ENCODE peak calls at places on chromosomes 7 and 10, in four cellular contexts. X is A549, O is IMR-90, J is K562. A is an unnamed sample.

GRCh38 chr10:97683556-97684357 is 3.3 kb downstream of the AVPI1 start:
- DNase-seq in X (peak; percentile 40), O (peak; percentile 70), J (no peak), A (no peak)

GRCh38 chr10:17923728-17924127 is 28.0 kb upstream of the SLC39A12 start:
- DNase-seq in X (peak; percentile 14), O (peak; percentile 95), J (no peak), A (no peak)

GRCh38 chr10:96565774-96566173 is 21.0 kb downstream of the TM9SF3 start:
- DNase-seq in X (no peak), J (no peak), O (peak; percentile 80), A (no peak)

GRCh38 chr10:11587860-11588259 is 23.6 kb downstream of the USP6NL start:
- DNase-seq in X (no peak), O (no peak), J (no peak), A (no peak)

GRCh38 chr7:34823650-34824258 is 165.7 kb downstream of the NPSR1 start:
- DNase-seq in X (peak; percentile 56), O (peak; percentile 46), J (peak; percentile 68), A (peak; percentile 22)

GRCh38 chr10:123581656-123582055 is 84.5 kb upstream of the GPR26 start:
- DNase-seq in J (no peak), X (no peak), O (no peak), A (no peak)

GRCh38 chr10:60238408-60239100 is 151.1 kb downstream of the ANK3 start:
- DNase-seq in J (no peak), O (peak; percentile 70), X (peak; percentile 35), A (no peak)

GRCh38 chr10:71369602-71370001 is 27.1 kb upstream of the CDH23 start:
- DNase-seq in X (no peak), O (no peak), J (no peak), A (no peak)

GRCh38 chr10:15244635-15245197 is 76.2 kb upstream of the NMT2 start:
- DNase-seq in J (peak; percentile 32), O (no peak), X (no peak), A (no peak)

GRCh38 chr7:104642551-104642950 is 314.1 kb downstream of the LHFPL3 start:
- DNase-seq in O (no peak), X (no peak), J (no peak), A (no peak)

GRCh38 chr10:84140036-84140379 is 699 bp downstream of the GHITM start:
- DNase-seq in X (peak; percentile 31), O (peak; percentile 31), J (no peak), A (peak; percentile 51)

GRCh38 chr10:121152033-121152432 is 300.9 kb downstream of the WDR11 start:
- DNase-seq in O (no peak), J (no peak), X (no peak), A (no peak)

GRCh38 chr10:62492012-62492869 is 118.1 kb downstream of the ZNF365 start:
- DNase-seq in J (no peak), O (peak; percentile 25), X (peak; percentile 57), A (peak; percentile 16)

GRCh38 chr7:135862586-135863361 is 114.2 kb upstream of the FAM180A start:
- DNase-seq in J (no peak), X (no peak), O (no peak), A (no peak)

GRCh38 chr7:40008218-40008815 is 58.3 kb downstream of the CDK13 start:
- DNase-seq in X (peak; percentile 47), O (peak; percentile 89), J (no peak), A (no peak)

GRCh38 chr7:14761506-14762296 is 140.8 kb downstream of the DGKB start:
- DNase-seq in J (no peak), X (no peak), O (peak; percentile 79), A (no peak)

GRCh38 chr7:18320971-18321567 is 174.5 kb upstream of the HDAC9 start:
- DNase-seq in O (peak; percentile 58), X (peak; percentile 55), J (peak; percentile 37), A (peak; percentile 23)

GRCh38 chr10:78184851-78185692 is 151.4 kb downstream of the RPS24 start:
- DNase-seq in X (no peak), J (no peak), O (peak; percentile 37), A (no peak)

GRCh38 chr10:115777646-115778045 is 495.4 kb downstream of the GFRA1 start:
- DNase-seq in X (no peak), J (no peak), O (no peak), A (no peak)

GRCh38 chr7:9149499-9150082 is 716.2 kb downstream of the NXPH1 start:
- DNase-seq in O (no peak), X (no peak), J (no peak), A (no peak)

GRCh38 chr10:49080965-49081364 is 34.4 kb downstream of the VSTM4 start:
- DNase-seq in J (no peak), X (no peak), O (no peak), A (no peak)

GRCh38 chr7:142870575-142871259 is 14.8 kb downstream of the TRPV6 start:
- DNase-seq in O (no peak), X (no peak), J (no peak), A (no peak)

GRCh38 chr7:95317546-95317945 is 6.8 kb downstream of the PON1 start:
- DNase-seq in X (no peak), J (no peak), O (no peak), A (no peak)

GRCh38 chr7:142750321-142750938 is 1.2 kb downstream of the PRSS1 start:
- DNase-seq in O (no peak), X (no peak), J (no peak), A (no peak)

GRCh38 chr10:124641282-124642075 is 102.7 kb downstream of the FAM53B start:
- DNase-seq in X (no peak), J (peak; percentile 41), O (peak; percentile 62), A (no peak)

GRCh38 chr7:143352506-143353130 is 9.9 kb downstream of the FAM131B start:
- DNase-seq in J (no peak), X (no peak), O (no peak), A (no peak)

GRCh38 chr7:45679516-45679915 is 105.3 kb downstream of the ADCY1 start:
- DNase-seq in J (no peak), O (no peak), X (no peak), A (no peak)

GRCh38 chr7:101558742-101559325 is 70.3 kb downstream of the MYL10 start:
- DNase-seq in J (peak; percentile 11), X (no peak), O (no peak), A (no peak)

GRCh38 chr7:130400120-130400572 is 19.9 kb downstream of the CPA1 start:
- DNase-seq in O (peak; percentile 58), X (no peak), J (no peak), A (no peak)

GRCh38 chr10:101694674-101695403 is at the start of gene FBXW4:
- DNase-seq in X (peak; percentile 61), O (peak; percentile 18), J (peak; percentile 80), A (peak; percentile 29)

GRCh38 chr10:131723601-131724530 is 176.9 kb upstream of the PPP2R2D start:
- DNase-seq in J (no peak), X (no peak), O (no peak), A (no peak)

GRCh38 chr7:143247372-143247771 is 15.9 kb upstream of the GSTK1 start:
- DNase-seq in J (no peak), O (no peak), X (no peak), A (no peak)

GRCh38 chr10:30751678-30752331 is 122.3 kb upstream of the LYZL2 start:
- DNase-seq in X (peak; percentile 71), O (peak; percentile 75), J (peak; percentile 15), A (no peak)

GRCh38 chr10:36019749-36020148 is 377.7 kb upstream of the FZD8 start:
- DNase-seq in J (no peak), X (no peak), O (no peak), A (no peak)

GRCh38 chr10:103231047-103231551 is 14.6 kb upstream of the RPEL1 start:
- DNase-seq in J (no peak), X (peak; percentile 96), O (peak; percentile 97), A (peak; percentile 95)

GRCh38 chr10:107899663-107900062 is 735.2 kb upstream of the SORCS1 start:
- DNase-seq in X (no peak), J (no peak), O (no peak), A (no peak)

GRCh38 chr10:21626457-21627161 is 92.6 kb downstream of the MLLT10 start:
- DNase-seq in X (no peak), O (peak; percentile 40), J (no peak), A (no peak)
- TF ChIP-seq MAZ in X (no peak), O (no peak), J (no peak), A (no peak)

GRCh38 chr7:108178393-108178792 is 48.2 kb upstream of the LAMB4 start:
- DNase-seq in O (no peak), X (no peak), J (no peak), A (no peak)
- TF ChIP-seq CEBPB in O (no peak), X (no peak), J (no peak), A (no peak)

GRCh38 chr10:13809447-13809846 is 222.7 kb downstream of the PRPF18 start:
- DNase-seq in J (no peak), X (no peak), O (no peak), A (no peak)
- TF ChIP-seq MAZ in J (no peak), X (no peak), O (no peak), A (no peak)

GRCh38 chr10:28087675-28088351 is 88.9 kb upstream of the ODAD2 start:
- DNase-seq in X (peak; percentile 10), O (peak; percentile 92), J (no peak), A (no peak)
- TF ChIP-seq CEBPB in X (no peak), O (peak; percentile 99), J (peak; percentile 71), A (peak; percentile 67)

GRCh38 chr10:24519950-24520349 is 203.7 kb downstream of the ARHGAP21 start:
- DNase-seq in J (no peak), O (peak; percentile 5), X (no peak), A (no peak)

GRCh38 chr10:24524314-24524713 is 199.4 kb downstream of the ARHGAP21 start:
- DNase-seq in X (no peak), O (no peak), J (no peak), A (no peak)

GRCh38 chr10:24515481-24515880 is 208.2 kb downstream of the ARHGAP21 start:
- DNase-seq in J (no peak), O (no peak), X (no peak), A (no peak)

GRCh38 chr10:24518411-24518810 is 205.3 kb downstream of the ARHGAP21 start:
- DNase-seq in J (no peak), X (no peak), O (no peak), A (peak; percentile 54)

DNA sequence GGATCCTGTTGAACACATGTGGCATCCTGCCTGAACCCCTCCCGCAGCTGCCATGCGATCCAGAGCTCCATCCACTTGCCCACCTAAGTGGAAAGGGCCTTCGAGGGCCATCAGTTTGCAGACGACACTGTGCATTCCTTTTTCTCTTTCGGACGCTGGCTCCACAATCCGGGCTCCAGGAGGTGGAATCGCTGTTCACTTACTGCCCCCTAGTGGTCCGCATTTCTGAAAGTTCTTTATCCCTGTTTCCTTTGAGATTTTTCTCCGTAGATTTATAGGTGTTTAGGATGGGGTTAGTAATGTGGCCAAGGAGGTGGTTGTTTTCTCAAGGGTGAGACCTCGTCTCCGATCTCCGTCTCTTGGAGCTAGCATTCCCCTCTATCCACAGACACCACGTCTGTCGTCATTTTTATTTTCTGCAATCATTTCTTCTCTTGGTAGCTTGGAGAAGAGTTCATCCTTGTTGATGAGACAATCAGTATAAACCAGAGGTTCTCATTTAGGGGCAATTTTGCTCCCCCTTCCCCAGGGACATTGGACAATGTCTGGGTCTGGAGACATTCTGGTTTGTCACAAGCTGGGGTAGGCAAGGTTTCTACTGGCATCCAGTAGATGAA is 204.6 kb downstream of the ARHGAP21 start:
- DNase-seq in X (peak; percentile 57), O (peak; percentile 60), J (peak; percentile 58), A (peak; percentile 53)
- TF ChIP-seq MAZ in X (no peak), O (no peak), J (no peak), A (no peak)